ENCODE peak calls at places on chromosomes 12 and 14, in four cellular contexts. One of them, this sample, is unnamed.

GRCh38 chr12:115450710-115451109 is 766.7 kb upstream of the TBX3 start:
- DNase-seq in IMR-90: no peak
- DNase-seq in K562: no peak
- DNase-seq in H1: no peak
- DNase-seq in this sample: no peak

GRCh38 chr12:49827351-49828099 is 688 bp downstream of the NCKAP5L start:
- DNase-seq in IMR-90: peak; percentile 46
- DNase-seq in K562: peak; percentile 90
- DNase-seq in H1: peak; percentile 84
- DNase-seq in this sample: no peak

GRCh38 chr14:79325071-79325470 is 886.2 kb downstream of the DIO2 start:
- DNase-seq in IMR-90: peak; percentile 7
- DNase-seq in K562: no peak
- DNase-seq in H1: no peak
- DNase-seq in this sample: no peak

GRCh38 chr12:58310368-58310767 is 369.0 kb downstream of the ATP23 start:
- DNase-seq in IMR-90: peak; percentile 78
- DNase-seq in K562: no peak
- DNase-seq in H1: no peak
- DNase-seq in this sample: no peak

GRCh38 chr12:12813120-12814101 is at the start of gene DDX47:
- DNase-seq in IMR-90: peak; percentile 88
- DNase-seq in K562: peak; percentile 84
- DNase-seq in H1: peak; percentile 100
- DNase-seq in this sample: peak; percentile 76

GRCh38 chr14:78156196-78156595 is 14.0 kb upstream of the NRXN3 start:
- DNase-seq in IMR-90: no peak
- DNase-seq in K562: no peak
- DNase-seq in H1: no peak
- DNase-seq in this sample: no peak

GRCh38 chr12:131122631-131123030 is 168.9 kb downstream of the ADGRD1 start:
- DNase-seq in IMR-90: no peak
- DNase-seq in K562: no peak
- DNase-seq in H1: no peak
- DNase-seq in this sample: no peak

GRCh38 chr14:75689012-75689411 is 28.0 kb downstream of the TTLL5 start:
- DNase-seq in IMR-90: peak; percentile 61
- DNase-seq in K562: no peak
- DNase-seq in H1: no peak
- DNase-seq in this sample: no peak

GRCh38 chr12:31578632-31579031 is 12.3 kb downstream of the DENND5B start:
- DNase-seq in IMR-90: peak; percentile 49
- DNase-seq in K562: no peak
- DNase-seq in H1: no peak
- DNase-seq in this sample: no peak

GRCh38 chr12:47797432-47797831 is 22.3 kb downstream of the HDAC7 start:
- DNase-seq in IMR-90: no peak
- DNase-seq in K562: no peak
- DNase-seq in H1: peak; percentile 71
- DNase-seq in this sample: no peak

GRCh38 chr12:90672081-90672480 is 282.9 kb downstream of the CCER1 start:
- DNase-seq in IMR-90: no peak
- DNase-seq in K562: no peak
- DNase-seq in H1: no peak
- DNase-seq in this sample: no peak

GRCh38 chr14:60206837-60207533 is 41.8 kb upstream of the DHRS7 start:
- DNase-seq in IMR-90: no peak
- DNase-seq in K562: no peak
- DNase-seq in H1: no peak
- DNase-seq in this sample: peak; percentile 78

GRCh38 chr14:90846511-90846910 is 30.3 kb upstream of the TTC7B start:
- DNase-seq in IMR-90: peak; percentile 53
- DNase-seq in K562: no peak
- DNase-seq in H1: no peak
- DNase-seq in this sample: no peak

GRCh38 chr12:132524405-132524804 is 34.5 kb downstream of the FBRSL1 start:
- DNase-seq in IMR-90: peak; percentile 43
- DNase-seq in K562: no peak
- DNase-seq in H1: no peak
- DNase-seq in this sample: no peak

GRCh38 chr14:103550451-103551337 is 11.8 kb downstream of the BAG5 start:
- DNase-seq in IMR-90: no peak
- DNase-seq in K562: no peak
- DNase-seq in H1: no peak
- DNase-seq in this sample: no peak

GRCh38 chr12:54126696-54127537 is 61.9 kb downstream of the SMUG1 start:
- DNase-seq in IMR-90: no peak
- DNase-seq in K562: no peak
- DNase-seq in H1: peak; percentile 66
- DNase-seq in this sample: no peak

GRCh38 chr12:6795088-6795487 is 5.8 kb downstream of the CD4 start:
- DNase-seq in IMR-90: no peak
- DNase-seq in K562: no peak
- DNase-seq in H1: no peak
- DNase-seq in this sample: no peak

GRCh38 chr14:80988742-80989429 is 33.5 kb downstream of the TSHR start:
- DNase-seq in IMR-90: peak; percentile 30
- DNase-seq in K562: no peak
- DNase-seq in H1: no peak
- DNase-seq in this sample: no peak

GRCh38 chr12:47770086-47770726 is 2.8 kb upstream of the SLC48A1 start:
- DNase-seq in IMR-90: peak; percentile 55
- DNase-seq in K562: no peak
- DNase-seq in H1: no peak
- DNase-seq in this sample: no peak

GRCh38 chr14:22520235-22520634 is 68.8 kb downstream of the DAD1 start:
- DNase-seq in IMR-90: peak; percentile 83
- DNase-seq in K562: peak; percentile 10
- DNase-seq in H1: no peak
- DNase-seq in this sample: no peak

GRCh38 chr12:1500095-1500801 is 94.1 kb downstream of the FBXL14 start:
- DNase-seq in IMR-90: peak; percentile 81
- DNase-seq in K562: peak; percentile 84
- DNase-seq in H1: no peak
- DNase-seq in this sample: no peak

GRCh38 chr12:3453947-3454675 is 36.9 kb upstream of the PRMT8 start:
- DNase-seq in IMR-90: peak; percentile 46
- DNase-seq in K562: no peak
- DNase-seq in H1: no peak
- DNase-seq in this sample: no peak

GRCh38 chr14:22781606-22782000 is 15.1 kb downstream of the OXA1L start:
- DNase-seq in IMR-90: peak; percentile 43
- DNase-seq in K562: no peak
- DNase-seq in H1: no peak
- DNase-seq in this sample: no peak

GRCh38 chr12:39354955-39355354 is 88.0 kb downstream of the KIF21A start:
- DNase-seq in IMR-90: no peak
- DNase-seq in K562: peak; percentile 14
- DNase-seq in H1: no peak
- DNase-seq in this sample: no peak

GRCh38 chr12:107079172-107080011 is 14.0 kb downstream of the CRY1 start:
- DNase-seq in IMR-90: peak; percentile 61
- DNase-seq in K562: peak; percentile 28
- DNase-seq in H1: no peak
- DNase-seq in this sample: no peak

GRCh38 chr12:25052191-25053020 is 103.5 kb upstream of the BCAT1 start:
- DNase-seq in IMR-90: no peak
- DNase-seq in K562: no peak
- DNase-seq in H1: no peak
- DNase-seq in this sample: peak; percentile 93

GRCh38 chr14:22383515-22384166 is 205.4 kb downstream of the DAD1 start:
- DNase-seq in IMR-90: no peak
- DNase-seq in K562: no peak
- DNase-seq in H1: no peak
- DNase-seq in this sample: peak; percentile 82

GRCh38 chr12:131990066-131990979 is 40.6 kb downstream of the EP400 start:
- DNase-seq in IMR-90: no peak
- DNase-seq in K562: no peak
- DNase-seq in H1: peak; percentile 55
- DNase-seq in this sample: no peak

GRCh38 chr12:124621296-124621660 is 53.9 kb upstream of the NCOR2 start:
- DNase-seq in IMR-90: peak; percentile 44
- DNase-seq in K562: no peak
- DNase-seq in H1: peak; percentile 65
- DNase-seq in this sample: no peak

GRCh38 chr12:32248594-32249140 is 142.0 kb downstream of the BICD1 start:
- DNase-seq in IMR-90: no peak
- DNase-seq in K562: no peak
- DNase-seq in H1: no peak
- DNase-seq in this sample: no peak

GRCh38 chr12:31491819-31492598 is 98.9 kb downstream of the DENND5B start:
- DNase-seq in IMR-90: peak; percentile 85
- DNase-seq in K562: no peak
- DNase-seq in H1: no peak
- DNase-seq in this sample: no peak

GRCh38 chr14:95128140-95128539 is 29.2 kb downstream of the DICER1 start:
- DNase-seq in IMR-90: no peak
- DNase-seq in K562: no peak
- DNase-seq in H1: no peak
- DNase-seq in this sample: no peak

GRCh38 chr12:104695453-104696148 is 238.9 kb downstream of the CHST11 start:
- DNase-seq in IMR-90: peak; percentile 93
- DNase-seq in K562: no peak
- DNase-seq in H1: no peak
- DNase-seq in this sample: peak; percentile 73

GRCh38 chr14:63050694-63051093 is 5.4 kb upstream of the KCNH5 start:
- DNase-seq in IMR-90: no peak
- DNase-seq in K562: no peak
- DNase-seq in H1: no peak
- DNase-seq in this sample: no peak

GRCh38 chr12:121849211-121849610 is 9.4 kb downstream of the HPD start:
- DNase-seq in IMR-90: no peak
- DNase-seq in K562: no peak
- DNase-seq in H1: no peak
- DNase-seq in this sample: no peak

GRCh38 chr14:75254381-75254821 is 24.2 kb upstream of the FOS start:
- DNase-seq in IMR-90: no peak
- DNase-seq in K562: no peak
- DNase-seq in H1: no peak
- DNase-seq in this sample: no peak

GRCh38 chr14:48350971-48351370 is 675.6 kb upstream of the MDGA2 start:
- DNase-seq in IMR-90: peak; percentile 66
- DNase-seq in K562: no peak
- DNase-seq in H1: no peak
- DNase-seq in this sample: no peak

GRCh38 chr12:56146492-56147460 is 5.6 kb upstream of the MYL6B start:
- DNase-seq in IMR-90: no peak
- DNase-seq in K562: no peak
- DNase-seq in H1: no peak
- DNase-seq in this sample: no peak

GRCh38 chr12:120468846-120469449 is 600 bp downstream of the SRSF9 start:
- DNase-seq in IMR-90: peak; percentile 10
- DNase-seq in K562: peak; percentile 92
- DNase-seq in H1: no peak
- DNase-seq in this sample: no peak

GRCh38 chr14:51093371-51094281 is 1.3 kb downstream of the TRIM9 start:
- DNase-seq in IMR-90: no peak
- DNase-seq in K562: no peak
- DNase-seq in H1: peak; percentile 80
- DNase-seq in this sample: no peak
- TF ChIP-seq CHD1 in IMR-90: no peak
- TF ChIP-seq CHD1 in K562: no peak
- TF ChIP-seq CHD1 in H1: no peak
- TF ChIP-seq CHD1 in this sample: no peak

GRCh38 chr12:80472912-80473500 is 29.0 kb downstream of the PTPRQ start:
- DNase-seq in IMR-90: peak; percentile 81
- DNase-seq in K562: no peak
- DNase-seq in H1: no peak
- DNase-seq in this sample: peak; percentile 3
- TF ChIP-seq CHD1 in IMR-90: no peak
- TF ChIP-seq CHD1 in K562: no peak
- TF ChIP-seq CHD1 in H1: no peak
- TF ChIP-seq CHD1 in this sample: no peak

GRCh38 chr14:105501504-105502291 is 10.7 kb downstream of the TEDC1 start:
- DNase-seq in IMR-90: no peak
- DNase-seq in K562: no peak
- DNase-seq in H1: no peak
- DNase-seq in this sample: no peak
- TF ChIP-seq CHD1 in IMR-90: no peak
- TF ChIP-seq CHD1 in K562: no peak
- TF ChIP-seq CHD1 in H1: no peak
- TF ChIP-seq CHD1 in this sample: no peak

DNA sequence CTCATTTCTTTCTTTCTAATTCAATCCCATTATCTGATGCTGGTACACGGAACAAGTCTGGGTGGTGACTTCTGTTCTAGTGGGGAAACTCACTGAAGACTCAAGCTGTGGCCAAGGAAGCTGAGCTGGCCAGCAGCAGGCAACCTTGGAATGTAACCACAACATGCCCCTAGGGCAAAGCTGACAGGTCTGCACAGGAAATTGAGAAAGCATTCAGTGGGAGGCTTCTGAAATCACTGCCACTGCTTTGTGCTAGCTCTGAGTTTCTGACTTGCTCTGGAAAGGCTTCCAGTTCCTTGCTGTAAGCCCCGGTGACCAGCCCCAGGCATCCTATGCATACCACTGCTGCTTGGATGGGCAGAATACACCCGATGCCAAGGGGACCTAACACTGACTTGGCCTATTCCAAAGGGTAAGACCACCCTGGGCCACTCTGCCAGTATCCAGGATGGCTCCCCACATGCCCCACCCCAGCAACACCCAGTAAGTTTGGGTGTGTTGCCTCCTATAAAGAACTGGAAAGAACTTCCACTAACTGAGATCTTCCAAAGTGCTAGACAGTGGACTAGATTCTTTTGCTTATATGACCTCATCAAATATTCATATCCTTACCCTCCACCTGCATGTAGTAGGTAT is 84.5 kb upstream of the CDKN3 start:
- DNase-seq in IMR-90: peak; percentile 85
- DNase-seq in K562: no peak
- DNase-seq in H1: no peak
- DNase-seq in this sample: no peak
- TF ChIP-seq CHD1 in IMR-90: no peak
- TF ChIP-seq CHD1 in K562: no peak
- TF ChIP-seq CHD1 in H1: no peak
- TF ChIP-seq CHD1 in this sample: no peak

GRCh38 chr12:96300064-96300463 is 100.2 kb downstream of the CDK17 start:
- DNase-seq in IMR-90: no peak
- DNase-seq in K562: no peak
- DNase-seq in H1: no peak
- DNase-seq in this sample: no peak
- TF ChIP-seq CHD1 in IMR-90: no peak
- TF ChIP-seq CHD1 in K562: no peak
- TF ChIP-seq CHD1 in H1: no peak
- TF ChIP-seq CHD1 in this sample: no peak